ENCODE peak calls at places on chromosomes 12 and 14, in six cellular contexts. I is Panc1, P is GM12891, D is transverse colon, Q is stomach, G is upper lobe of left lung. Y is an unnamed sample.

GRCh38 chr12:2644678-2645405 is 149.9 kb upstream of the FKBP4 start:
- DNase-seq in I (no peak), P (no peak), D (no peak), Q (no peak), G (no peak), Y (no peak)

GRCh38 chr12:42213954-42214426 is 24.1 kb downstream of the YAF2 start:
- DNase-seq in I (no peak), P (no peak), D (peak), Q (peak), G (peak), Y (no peak)

GRCh38 chr14:68191567-68192321 is 372.2 kb downstream of the RAD51B start:
- DNase-seq in I (peak), P (no peak), D (no peak), Q (no peak), G (peak), Y (no peak)

GRCh38 chr14:85532981-85533820 is 3.3 kb downstream of the FLRT2 start:
- DNase-seq in I (no peak), P (no peak), D (no peak), Q (peak), G (no peak), Y (peak)

GRCh38 chr12:123723011-123723410 is 10.9 kb downstream of the ATP6V0A2 start:
- DNase-seq in I (no peak), P (no peak), D (no peak), Q (no peak), G (no peak), Y (no peak)

GRCh38 chr12:15227004-15227679 is 5.9 kb upstream of the RERG start:
- DNase-seq in I (no peak), P (peak), D (peak), Q (peak), G (peak), Y (no peak)

GRCh38 chr12:113435367-113435766 is 13.2 kb downstream of the SDSL start:
- DNase-seq in I (no peak), P (no peak), D (no peak), Q (no peak), G (no peak), Y (no peak)

GRCh38 chr14:34018564-34019244 is 67.8 kb upstream of the EGLN3 start:
- DNase-seq in I (no peak), P (no peak), D (no peak), Q (no peak), G (no peak), Y (no peak)

GRCh38 chr12:40473979-40474378 is 218.3 kb upstream of the CNTN1 start:
- DNase-seq in I (no peak), P (no peak), D (no peak), Q (no peak), G (no peak), Y (no peak)

GRCh38 chr14:35986219-35986573 is 160.1 kb downstream of the BRMS1L start:
- DNase-seq in I (no peak), P (no peak), D (no peak), Q (no peak), G (no peak), Y (no peak)

GRCh38 chr12:124213606-124214347 is 81.1 kb upstream of the RFLNA start:
- DNase-seq in I (no peak), P (no peak), D (no peak), Q (no peak), G (no peak), Y (no peak)

GRCh38 chr14:98177551-98177950 is 1094.4 kb downstream of the BCL11B start:
- DNase-seq in I (no peak), P (no peak), D (no peak), Q (no peak), G (no peak), Y (no peak)

GRCh38 chr12:103929051-103929908 is 930 bp upstream of the HSP90B1 start:
- DNase-seq in I (peak), P (peak), D (peak), Q (peak), G (peak), Y (peak)

GRCh38 chr14:68638817-68639517 is 153.9 kb downstream of the ZFP36L1 start:
- DNase-seq in I (no peak), P (no peak), D (no peak), Q (no peak), G (no peak), Y (no peak)

GRCh38 chr14:53924754-53925153 is 31.9 kb downstream of the BMP4 start:
- DNase-seq in I (no peak), P (no peak), D (no peak), Q (no peak), G (no peak), Y (no peak)

GRCh38 chr14:28653521-28653920 is 113.1 kb upstream of the FOXG1 start:
- DNase-seq in I (no peak), P (no peak), D (no peak), Q (no peak), G (no peak), Y (no peak)

GRCh38 chr14:64506751-64507150 is 2.2 kb downstream of the ZBTB1 start:
- DNase-seq in I (no peak), P (no peak), D (no peak), Q (no peak), G (no peak), Y (no peak)

GRCh38 chr14:74579447-74580274 is 32.4 kb downstream of the LTBP2 start:
- DNase-seq in I (no peak), P (no peak), D (no peak), Q (no peak), G (no peak), Y (no peak)

GRCh38 chr14:77142289-77142814 is 761 bp upstream of the ZDHHC22 start:
- DNase-seq in I (no peak), P (no peak), D (no peak), Q (no peak), G (no peak), Y (no peak)

GRCh38 chr12:101243616-101244015 is 33.6 kb upstream of the SLC5A8 start:
- DNase-seq in I (no peak), P (no peak), D (no peak), Q (no peak), G (no peak), Y (no peak)

GRCh38 chr12:130925616-130926015 is 28.1 kb upstream of the ADGRD1 start:
- DNase-seq in I (no peak), P (no peak), D (no peak), Q (no peak), G (no peak), Y (no peak)

GRCh38 chr12:69986109-69986508 is 161.1 kb downstream of the MYRFL start:
- DNase-seq in I (no peak), P (no peak), D (no peak), Q (no peak), G (no peak), Y (no peak)

GRCh38 chr12:104064842-104065441 is 611 bp downstream of the HCFC2 start:
- DNase-seq in I (no peak), P (no peak), D (peak), Q (no peak), G (peak), Y (no peak)

GRCh38 chr12:9273276-9273675 is 65.1 kb upstream of the PZP start:
- DNase-seq in I (no peak), P (no peak), D (no peak), Q (no peak), G (no peak), Y (no peak)

GRCh38 chr12:47251919-47252318 is 172.2 kb upstream of the AMIGO2 start:
- DNase-seq in I (no peak), P (no peak), D (no peak), Q (no peak), G (no peak), Y (no peak)

GRCh38 chr12:127928615-127929014 is 338.4 kb upstream of the TMEM132C start:
- DNase-seq in I (no peak), P (no peak), D (no peak), Q (no peak), G (no peak), Y (no peak)

GRCh38 chr12:159131-159782 is 54.7 kb downstream of the SLC6A12 start:
- DNase-seq in I (no peak), P (no peak), D (no peak), Q (no peak), G (no peak), Y (no peak)

GRCh38 chr12:106999444-106999843 is 12.5 kb upstream of the MTERF2 start:
- DNase-seq in I (no peak), P (no peak), D (no peak), Q (no peak), G (no peak), Y (no peak)

GRCh38 chr14:68814376-68815287 is 21.8 kb upstream of the ZFP36L1 start:
- DNase-seq in I (no peak), P (no peak), D (peak), Q (no peak), G (no peak), Y (no peak)

GRCh38 chr12:123397400-123397799 is 13.5 kb downstream of the KMT5A start:
- DNase-seq in I (no peak), P (no peak), D (no peak), Q (no peak), G (no peak), Y (no peak)

GRCh38 chr12:24293549-24293948 is 344.1 kb upstream of the SOX5 start:
- DNase-seq in I (no peak), P (no peak), D (no peak), Q (no peak), G (no peak), Y (no peak)

GRCh38 chr12:91100901-91101300 is 10.4 kb downstream of the LUM start:
- DNase-seq in I (no peak), P (no peak), D (no peak), Q (no peak), G (no peak), Y (no peak)

GRCh38 chr12:71662861-71663560 is 637 bp downstream of the ZFC3H1 start:
- DNase-seq in I (no peak), P (peak), D (peak), Q (peak), G (peak), Y (peak)
- TF ChIP-seq POLR2AphosphoS5 in I (no peak), P (peak), D (peak), Q (peak), G (peak), Y (no peak)

GRCh38 chr12:96078281-96078761 is 42.9 kb upstream of the LTA4H start:
- DNase-seq in I (no peak), P (no peak), D (no peak), Q (peak), G (peak), Y (peak)
- TF ChIP-seq POLR2AphosphoS5 in I (no peak), P (no peak), D (no peak), Q (peak), G (peak), Y (peak)

DNA sequence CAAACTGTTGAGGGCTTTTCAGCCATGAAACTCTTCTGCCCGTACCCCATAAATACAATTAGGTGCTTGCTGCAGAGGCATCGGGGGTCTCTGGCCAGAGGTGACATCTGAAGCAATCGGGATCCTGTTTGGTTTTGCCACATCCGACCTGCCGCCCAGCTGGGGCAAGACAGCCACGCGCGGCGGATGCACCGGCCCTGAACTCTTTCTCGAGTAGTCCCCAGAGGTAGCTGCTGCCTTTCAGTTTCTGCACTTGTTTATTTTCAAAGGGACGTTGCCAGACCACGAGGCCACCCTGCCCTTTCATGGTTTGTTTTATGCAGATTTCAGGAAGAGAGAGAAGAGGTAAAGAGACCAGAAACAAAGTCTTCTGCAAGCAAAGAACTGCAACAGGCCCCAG is 10.6 kb upstream of the MLXIP start:
- DNase-seq in I (no peak), P (peak), D (peak), Q (peak), G (no peak), Y (no peak)
- TF ChIP-seq POLR2AphosphoS5 in I (no peak), P (no peak), D (peak), Q (peak), G (no peak), Y (no peak)

GRCh38 chr12:6424848-6425247 is 19.9 kb upstream of the CD27 start:
- DNase-seq in I (no peak), P (no peak), D (no peak), Q (peak), G (no peak), Y (no peak)

GRCh38 chr12:6424008-6424347 is 20.8 kb upstream of the CD27 start:
- DNase-seq in I (no peak), P (no peak), D (no peak), Q (no peak), G (no peak), Y (no peak)

GRCh38 chr12:6420364-6420763 is 24.4 kb upstream of the CD27 start:
- DNase-seq in I (no peak), P (no peak), D (no peak), Q (no peak), G (no peak), Y (no peak)

GRCh38 chr12:6425588-6426531 is 18.9 kb upstream of the CD27 start:
- DNase-seq in I (no peak), P (no peak), D (no peak), Q (peak), G (no peak), Y (no peak)

GRCh38 chr12:6423267-6424007 is 21.3 kb upstream of the CD27 start:
- DNase-seq in I (peak), P (peak), D (peak), Q (peak), G (peak), Y (peak)
- TF ChIP-seq POLR2AphosphoS5 in I (no peak), P (no peak), D (peak), Q (peak), G (peak), Y (peak)